ENCODE peak calls at places on chromosomes 4 and X, in eight cellular contexts. U, Y, F, J, S, D, I and C are unnamed samples.

GRCh38 chr4:142840516-142841123 is 5.5 kb downstream of the INPP4B start:
- DNase-seq in U (no peak), Y (no peak), F (no peak), J (peak; percentile 43), S (no peak), D (peak; percentile 43), I (no peak), C (no peak)

GRCh38 chr4:159655547-159655946 is 552.7 kb downstream of the RAPGEF2 start:
- DNase-seq in U (no peak), Y (no peak), F (no peak), J (no peak), S (no peak), D (peak; percentile 93), I (peak; percentile 95), C (no peak)

GRCh38 chrX:9829308-9830267 is 43.4 kb downstream of the SHROOM2 start:
- DNase-seq in U (no peak), Y (no peak), F (peak; percentile 16), J (no peak), S (no peak), D (peak; percentile 62), I (peak; percentile 92), C (no peak)

GRCh38 chrX:8726031-8726652 is 5.8 kb downstream of the ANOS1 start:
- DNase-seq in U (no peak), Y (no peak), F (no peak), J (peak; percentile 35), S (no peak), D (no peak), I (peak; percentile 14), C (no peak)

GRCh38 chrX:5876984-5877655 is 351.5 kb downstream of the NLGN4X start:
- DNase-seq in U (no peak), Y (no peak), F (no peak), J (peak; percentile 67), S (peak; percentile 23), D (no peak), I (peak; percentile 30), C (no peak)

GRCh38 chrX:30364229-30364628 is 55.0 kb upstream of the NR0B1 start:
- DNase-seq in U (no peak), Y (no peak), F (no peak), J (no peak), S (no peak), D (no peak), I (no peak), C (no peak)

GRCh38 chr4:53804719-53805118 is 213.4 kb upstream of the LNX1 start:
- DNase-seq in U (peak; percentile 61), Y (peak; percentile 67), F (no peak), J (peak; percentile 64), S (peak; percentile 36), D (no peak), I (peak; percentile 17), C (peak; percentile 39)

GRCh38 chr4:14241574-14241973 is 614.0 kb upstream of the BOD1L1 start:
- DNase-seq in U (no peak), Y (no peak), F (no peak), J (no peak), S (no peak), D (no peak), I (no peak), C (no peak)

GRCh38 chr4:133775881-133776280 is 425.7 kb downstream of the PABPC4L start:
- DNase-seq in U (no peak), Y (no peak), F (no peak), J (no peak), S (no peak), D (peak; percentile 66), I (peak; percentile 19), C (no peak)

GRCh38 chr4:170089743-170090666 is at the start of gene AADAT:
- DNase-seq in U (peak; percentile 92), Y (peak; percentile 76), F (peak; percentile 25), J (peak; percentile 95), S (peak; percentile 86), D (peak; percentile 51), I (peak; percentile 65), C (peak; percentile 76)

GRCh38 chr4:57119054-57119651 is 9.0 kb upstream of the IGFBP7 start:
- DNase-seq in U (no peak), Y (peak; percentile 34), F (peak; percentile 90), J (no peak), S (peak; percentile 56), D (peak; percentile 96), I (peak; percentile 83), C (peak; percentile 46)

GRCh38 chrX:3550160-3550765 is 163.2 kb downstream of the PRKX start:
- DNase-seq in U (no peak), Y (peak; percentile 23), F (no peak), J (no peak), S (no peak), D (no peak), I (peak; percentile 8), C (no peak)

GRCh38 chr4:158302076-158302866 is 92.0 kb downstream of the TMEM144 start:
- DNase-seq in U (no peak), Y (no peak), F (peak; percentile 56), J (no peak), S (no peak), D (peak; percentile 22), I (peak; percentile 76), C (no peak)

GRCh38 chr4:162163892-162164759 is at the start of gene FSTL5:
- DNase-seq in U (peak; percentile 26), Y (peak; percentile 82), F (no peak), J (peak; percentile 99), S (peak; percentile 91), D (peak; percentile 74), I (peak; percentile 82), C (peak; percentile 81)

GRCh38 chr4:48891028-48891619 is 15.4 kb downstream of the OCIAD2 start:
- DNase-seq in U (no peak), Y (no peak), F (no peak), J (no peak), S (no peak), D (no peak), I (no peak), C (no peak)

DNA sequence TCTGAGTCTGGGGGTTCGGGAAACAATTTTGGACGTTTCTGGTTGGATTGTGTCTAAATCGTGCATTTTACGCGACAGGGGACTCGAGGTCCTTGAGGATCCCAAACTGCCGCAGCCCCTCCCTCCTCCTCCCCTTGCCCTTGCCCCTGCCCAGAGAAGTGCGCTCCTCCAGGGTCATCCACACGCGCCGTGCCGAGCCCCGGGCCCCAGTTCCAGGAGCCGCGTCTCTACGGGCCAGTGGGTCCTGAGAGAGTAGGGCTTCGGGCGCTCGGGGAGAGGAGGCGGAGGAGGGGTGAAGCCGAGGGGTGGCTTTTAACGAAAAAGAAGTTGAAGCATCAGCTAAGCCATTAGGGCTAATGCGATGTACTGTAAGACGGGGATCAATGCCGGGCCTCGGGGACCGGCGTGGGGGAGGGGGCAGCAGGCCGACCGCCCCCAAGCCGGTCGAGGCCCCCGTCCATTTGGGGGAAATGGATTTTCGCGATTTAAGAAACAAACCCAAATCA is 13.9 kb downstream of the HMX1 start:
- DNase-seq in U (no peak), Y (no peak), F (no peak), J (peak; percentile 56), S (no peak), D (no peak), I (no peak), C (peak; percentile 67)
- H3K4me3 ChIP-seq in U (no peak overlapping the region), Y (no peak overlapping the region), F (no peak overlapping the region), J (peak overlapping the region; percentile 54), S (peak overlapping the region; percentile 1), D (no peak overlapping the region), I (no peak overlapping the region), C (peak overlapping the region; percentile 26)

DNA sequence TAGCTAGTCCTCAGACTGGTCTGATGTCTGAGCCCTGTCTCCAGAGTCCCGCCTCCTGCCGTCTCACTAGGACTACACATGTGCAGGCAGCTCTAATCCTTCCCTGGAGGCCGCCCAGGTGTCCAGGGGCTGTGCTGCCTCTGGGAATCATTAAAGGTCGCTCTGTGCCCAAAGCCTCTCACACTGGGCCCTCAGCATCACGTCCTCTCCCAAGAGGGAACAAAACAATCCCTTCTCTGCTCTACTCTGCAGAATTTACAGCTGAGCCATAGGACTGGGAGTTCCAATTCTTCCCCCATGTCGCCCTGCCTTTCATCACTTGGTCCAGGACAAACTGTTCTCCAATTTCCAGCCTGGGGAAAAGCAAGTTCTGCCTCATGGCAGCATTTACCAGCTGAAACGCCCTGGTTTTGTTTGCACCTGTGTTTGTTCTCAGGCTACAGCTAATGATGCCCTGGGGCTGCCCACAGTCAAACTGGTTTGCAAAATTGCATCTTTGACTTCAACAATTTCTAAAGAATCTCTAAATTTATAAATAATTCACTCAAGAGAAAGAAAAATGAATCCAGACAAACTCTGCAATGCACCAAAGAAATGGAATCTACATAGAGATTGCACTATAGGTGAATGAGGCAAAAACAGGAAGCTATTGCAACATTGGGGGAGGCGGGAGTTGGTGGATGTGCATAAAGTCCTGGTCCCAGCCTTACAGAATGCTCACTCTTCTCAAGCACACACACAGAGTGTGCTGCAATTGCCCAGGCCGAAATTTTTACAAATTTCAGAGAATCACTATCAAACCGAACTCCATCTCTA is 7.2 kb upstream of the MRFAP1 start:
- DNase-seq in U (no peak), Y (no peak), F (no peak), J (peak; percentile 34), S (no peak), D (no peak), I (no peak), C (no peak)
- TF ChIP-seq CTCF in U (no peak), Y (no peak), F (no peak), J (no peak), S (no peak), D (no peak), I (no peak), C (no peak)

DNA sequence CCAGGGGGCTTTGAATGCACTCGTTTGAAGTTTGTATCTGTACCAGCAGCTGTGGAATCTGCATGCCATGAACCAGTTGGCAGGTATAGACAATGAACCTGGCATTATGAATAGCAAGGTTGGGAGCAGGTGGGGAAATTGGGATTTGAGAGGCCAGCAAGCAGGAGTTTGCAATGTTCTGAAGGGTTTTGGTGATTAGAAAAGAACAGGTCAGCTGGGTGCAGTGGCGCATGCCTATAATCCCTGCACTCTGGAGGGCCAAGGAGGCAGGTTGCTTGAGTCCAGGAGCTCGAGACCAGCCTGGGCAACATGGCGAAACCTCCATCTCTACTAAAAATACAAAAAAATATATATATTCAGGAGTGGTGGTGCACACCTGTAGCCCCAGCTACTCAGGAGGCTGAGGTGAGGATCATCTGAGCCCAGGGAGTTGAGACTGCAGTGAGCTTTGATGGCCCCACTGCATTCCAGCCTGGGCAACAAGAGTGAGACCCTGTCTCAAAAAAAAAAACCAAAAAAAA is 64.0 kb downstream of the TSC22D3 start:
- DNase-seq in U (no peak), Y (no peak), F (no peak), J (no peak), S (no peak), D (no peak), I (no peak), C (no peak)
- H3K4me3 ChIP-seq in U (no peak overlapping the region), Y (no peak overlapping the region), F (no peak overlapping the region), J (no peak overlapping the region), S (no peak overlapping the region), D (no peak overlapping the region), I (no peak overlapping the region), C (no peak overlapping the region)

DNA sequence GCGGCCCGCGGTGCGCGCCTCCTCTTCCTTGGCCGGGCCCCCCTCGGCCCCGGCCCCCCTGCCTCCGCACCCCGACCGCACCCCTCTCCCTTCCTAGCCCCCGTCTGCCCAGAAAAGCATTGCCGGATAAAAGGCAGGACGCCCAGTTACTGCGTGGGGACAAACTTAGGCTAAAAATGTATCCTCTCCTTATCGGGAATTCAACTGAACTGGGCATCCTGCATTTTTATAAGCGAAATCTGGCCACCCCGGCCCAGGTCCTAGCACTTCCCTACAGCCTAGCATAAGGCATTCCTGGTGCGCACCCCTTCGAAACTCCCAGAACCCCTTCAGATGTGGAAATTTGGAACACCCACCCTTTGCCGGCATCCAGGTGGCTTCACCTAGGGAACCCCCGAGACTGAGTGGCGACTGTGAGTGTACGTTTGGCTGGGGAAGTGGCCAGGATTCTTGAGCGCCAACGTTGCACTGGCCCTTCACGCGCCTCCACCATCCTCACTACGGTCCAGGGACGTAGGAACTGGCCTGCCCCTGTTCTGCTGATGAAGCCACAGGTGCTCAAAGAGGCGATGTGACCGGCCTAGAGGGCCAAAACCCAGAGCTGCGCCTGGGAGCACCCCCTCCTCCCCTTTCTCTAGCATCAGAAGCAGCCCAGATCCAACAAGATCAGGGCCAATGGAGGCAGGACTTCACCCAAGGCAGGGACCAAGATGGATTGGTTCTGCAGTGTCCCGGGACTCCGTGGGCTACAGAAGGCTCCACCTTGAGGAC is 5.7 kb upstream of the RNF4 start:
- DNase-seq in U (no peak), Y (no peak), F (no peak), J (peak; percentile 53), S (no peak), D (no peak), I (no peak), C (no peak)
- TF ChIP-seq CTCF in U (no peak), Y (no peak), F (no peak), J (no peak), S (no peak), D (no peak), I (no peak), C (no peak)